ENCODE peak calls at places on chromosome 2, in six cellular contexts. E is fibroblast of pulmonary artery; J is bronchial epithelial cell; Q is NCI-H748 treated with DMSO at 0.1 percent for 48 hours; M is stimulated activated CD4-positive, alpha-beta T cell treated with anti-CD3 and anti-CD28 coated beads, TNF-alpha, amount 100 ng/mL, for 4 hours; T is NCI-H524. U is an unnamed sample.

GRCh38 chr2:26982102-26982742 is 11.8 kb downstream of the MAPRE3 start:
- DNase-seq in T (peak; percentile 64), M (no peak), E (peak; percentile 81), Q (peak; percentile 93), J (peak; percentile 59), U (no peak)

GRCh38 chr2:121220995-121221394 is 64.0 kb downstream of the TFCP2L1 start:
- DNase-seq in Q (no peak), T (no peak), M (no peak), E (peak; percentile 16), J (peak; percentile 90), U (no peak)

GRCh38 chr2:152718909-152719645 is 657 bp downstream of the ARL6IP6 start:
- DNase-seq in Q (peak; percentile 73), T (peak; percentile 80), J (peak; percentile 78), E (peak; percentile 17), M (no peak), U (no peak)

GRCh38 chr2:5190023-5190422 is 502.2 kb upstream of the SOX11 start:
- DNase-seq in E (no peak), J (peak; percentile 68), M (no peak), Q (no peak), T (no peak), U (no peak)

GRCh38 chr2:121485039-121485438 is 45.6 kb upstream of the RNU4ATAC start:
- DNase-seq in Q (no peak), E (peak; percentile 77), J (peak; percentile 96), T (no peak), M (no peak), U (no peak)

GRCh38 chr2:175964195-175964594 is 37.9 kb downstream of the LNPK start:
- DNase-seq in T (peak; percentile 53), E (no peak), Q (no peak), J (peak; percentile 3), M (no peak), U (no peak)

GRCh38 chr2:167212054-167212648 is 323.9 kb downstream of the XIRP2 start:
- DNase-seq in T (peak; percentile 47), M (no peak), E (peak; percentile 75), J (peak; percentile 59), Q (no peak), U (no peak)

GRCh38 chr2:6986894-6987487 is 69.8 kb downstream of the RNF144A start:
- DNase-seq in M (no peak), Q (peak; percentile 96), J (no peak), E (peak; percentile 40), T (no peak), U (no peak)

GRCh38 chr2:182713611-182714010 is 2.4 kb upstream of the DNAJC10 start:
- DNase-seq in Q (no peak), E (peak; percentile 42), T (no peak), M (no peak), J (no peak), U (no peak)

U was measured in T-helper 2 cell.